ENCODE peak calls at places on chromosomes 13 and 19, in five cellular contexts. One of them, this sample, is unnamed.

GRCh38 chr19:16224266-16225045 is 26.7 kb downstream of the AP1M1 start:
- DNase-seq in KBM-7: no peak
- DNase-seq in activated gamma-delta T cell treated with Interleukin-2 at 50 U/mL for 16 hours: no peak
- DNase-seq in DMS79: no peak
- DNase-seq in activated CD8-positive, alpha-beta T cell treated with anti-CD3 and anti-CD28 coated beads for 36 hours: no peak
- DNase-seq in this sample: no peak

GRCh38 chr13:99501952-99502310 is 659 bp downstream of the TM9SF2 start:
- DNase-seq in KBM-7: peak
- DNase-seq in activated gamma-delta T cell treated with Interleukin-2 at 50 U/mL for 16 hours: no peak
- DNase-seq in DMS79: no peak
- DNase-seq in activated CD8-positive, alpha-beta T cell treated with anti-CD3 and anti-CD28 coated beads for 36 hours: peak
- DNase-seq in this sample: no peak

GRCh38 chr19:40443930-40444180 is 280 bp downstream of the SERTAD3 start:
- DNase-seq in KBM-7: no peak
- DNase-seq in activated gamma-delta T cell treated with Interleukin-2 at 50 U/mL for 16 hours: no peak
- DNase-seq in DMS79: no peak
- DNase-seq in activated CD8-positive, alpha-beta T cell treated with anti-CD3 and anti-CD28 coated beads for 36 hours: no peak
- DNase-seq in this sample: no peak

GRCh38 chr19:54481326-54481930 is 8.3 kb upstream of the CDC42EP5 start:
- DNase-seq in KBM-7: peak
- DNase-seq in activated gamma-delta T cell treated with Interleukin-2 at 50 U/mL for 16 hours: no peak
- DNase-seq in DMS79: peak
- DNase-seq in activated CD8-positive, alpha-beta T cell treated with anti-CD3 and anti-CD28 coated beads for 36 hours: peak
- DNase-seq in this sample: no peak

GRCh38 chr13:27952931-27953670 is 16.0 kb downstream of the CDX2 start:
- DNase-seq in KBM-7: peak
- DNase-seq in activated gamma-delta T cell treated with Interleukin-2 at 50 U/mL for 16 hours: no peak
- DNase-seq in DMS79: no peak
- DNase-seq in activated CD8-positive, alpha-beta T cell treated with anti-CD3 and anti-CD28 coated beads for 36 hours: peak
- DNase-seq in this sample: no peak

GRCh38 chr13:113935523-113935922 is 38.4 kb downstream of the C13orf46 start:
- DNase-seq in KBM-7: no peak
- DNase-seq in activated gamma-delta T cell treated with Interleukin-2 at 50 U/mL for 16 hours: no peak
- DNase-seq in DMS79: no peak
- DNase-seq in activated CD8-positive, alpha-beta T cell treated with anti-CD3 and anti-CD28 coated beads for 36 hours: no peak
- DNase-seq in this sample: no peak

GRCh38 chr19:5951338-5951861 is 26.5 kb downstream of the RANBP3 start:
- DNase-seq in KBM-7: no peak
- DNase-seq in activated gamma-delta T cell treated with Interleukin-2 at 50 U/mL for 16 hours: no peak
- DNase-seq in DMS79: no peak
- DNase-seq in activated CD8-positive, alpha-beta T cell treated with anti-CD3 and anti-CD28 coated beads for 36 hours: no peak
- DNase-seq in this sample: no peak

GRCh38 chr19:10797078-10797477 is 38.9 kb downstream of the TMED1 start:
- DNase-seq in KBM-7: no peak
- DNase-seq in activated gamma-delta T cell treated with Interleukin-2 at 50 U/mL for 16 hours: peak
- DNase-seq in DMS79: no peak
- DNase-seq in activated CD8-positive, alpha-beta T cell treated with anti-CD3 and anti-CD28 coated beads for 36 hours: peak
- DNase-seq in this sample: no peak

GRCh38 chr13:102141625-102142472 is 260.0 kb downstream of the FGF14 start:
- DNase-seq in KBM-7: peak
- DNase-seq in activated gamma-delta T cell treated with Interleukin-2 at 50 U/mL for 16 hours: no peak
- DNase-seq in DMS79: no peak
- DNase-seq in activated CD8-positive, alpha-beta T cell treated with anti-CD3 and anti-CD28 coated beads for 36 hours: no peak
- DNase-seq in this sample: peak

GRCh38 chr13:36445806-36446423 is 13.6 kb downstream of the CCNA1 start:
- DNase-seq in KBM-7: no peak
- DNase-seq in activated gamma-delta T cell treated with Interleukin-2 at 50 U/mL for 16 hours: no peak
- DNase-seq in DMS79: no peak
- DNase-seq in activated CD8-positive, alpha-beta T cell treated with anti-CD3 and anti-CD28 coated beads for 36 hours: no peak
- DNase-seq in this sample: no peak

GRCh38 chr19:40033989-40034560 is 22.0 kb downstream of the ZNF780B start:
- DNase-seq in KBM-7: peak
- DNase-seq in activated gamma-delta T cell treated with Interleukin-2 at 50 U/mL for 16 hours: no peak
- DNase-seq in DMS79: no peak
- DNase-seq in activated CD8-positive, alpha-beta T cell treated with anti-CD3 and anti-CD28 coated beads for 36 hours: no peak
- DNase-seq in this sample: no peak

GRCh38 chr19:48717059-48717395 is 2.5 kb downstream of the MAMSTR start:
- DNase-seq in KBM-7: no peak
- DNase-seq in activated gamma-delta T cell treated with Interleukin-2 at 50 U/mL for 16 hours: no peak
- DNase-seq in DMS79: no peak
- DNase-seq in activated CD8-positive, alpha-beta T cell treated with anti-CD3 and anti-CD28 coated beads for 36 hours: no peak
- DNase-seq in this sample: no peak

GRCh38 chr13:42355118-42355840 is 83.3 kb downstream of the AKAP11 start:
- DNase-seq in KBM-7: no peak
- DNase-seq in activated gamma-delta T cell treated with Interleukin-2 at 50 U/mL for 16 hours: peak
- DNase-seq in DMS79: no peak
- DNase-seq in activated CD8-positive, alpha-beta T cell treated with anti-CD3 and anti-CD28 coated beads for 36 hours: peak
- DNase-seq in this sample: no peak

GRCh38 chr19:2540646-2541454 is 64.9 kb downstream of the GADD45B start:
- DNase-seq in KBM-7: no peak
- DNase-seq in activated gamma-delta T cell treated with Interleukin-2 at 50 U/mL for 16 hours: no peak
- DNase-seq in DMS79: no peak
- DNase-seq in activated CD8-positive, alpha-beta T cell treated with anti-CD3 and anti-CD28 coated beads for 36 hours: no peak
- DNase-seq in this sample: peak

GRCh38 chr13:109996404-109996960 is 210.1 kb upstream of the IRS2 start:
- DNase-seq in KBM-7: no peak
- DNase-seq in activated gamma-delta T cell treated with Interleukin-2 at 50 U/mL for 16 hours: no peak
- DNase-seq in DMS79: no peak
- DNase-seq in activated CD8-positive, alpha-beta T cell treated with anti-CD3 and anti-CD28 coated beads for 36 hours: no peak
- DNase-seq in this sample: no peak

GRCh38 chr19:50273821-50274220 is 55.4 kb downstream of the KCNC3 start:
- DNase-seq in KBM-7: no peak
- DNase-seq in activated gamma-delta T cell treated with Interleukin-2 at 50 U/mL for 16 hours: no peak
- DNase-seq in DMS79: no peak
- DNase-seq in activated CD8-positive, alpha-beta T cell treated with anti-CD3 and anti-CD28 coated beads for 36 hours: no peak
- DNase-seq in this sample: no peak

GRCh38 chr19:38394488-38394887 is 6.0 kb downstream of the SPRED3 start:
- DNase-seq in KBM-7: no peak
- DNase-seq in activated gamma-delta T cell treated with Interleukin-2 at 50 U/mL for 16 hours: peak
- DNase-seq in DMS79: no peak
- DNase-seq in activated CD8-positive, alpha-beta T cell treated with anti-CD3 and anti-CD28 coated beads for 36 hours: peak
- DNase-seq in this sample: no peak

GRCh38 chr13:37442996-37443395 is 155.6 kb downstream of the POSTN start:
- DNase-seq in KBM-7: no peak
- DNase-seq in activated gamma-delta T cell treated with Interleukin-2 at 50 U/mL for 16 hours: no peak
- DNase-seq in DMS79: no peak
- DNase-seq in activated CD8-positive, alpha-beta T cell treated with anti-CD3 and anti-CD28 coated beads for 36 hours: no peak
- DNase-seq in this sample: no peak

GRCh38 chr13:51589793-51590192 is 5.5 kb downstream of the WDFY2 start:
- DNase-seq in KBM-7: no peak
- DNase-seq in activated gamma-delta T cell treated with Interleukin-2 at 50 U/mL for 16 hours: no peak
- DNase-seq in DMS79: no peak
- DNase-seq in activated CD8-positive, alpha-beta T cell treated with anti-CD3 and anti-CD28 coated beads for 36 hours: no peak
- DNase-seq in this sample: no peak

GRCh38 chr19:8334458-8335342 is 8.4 kb downstream of the KANK3 start:
- DNase-seq in KBM-7: no peak
- DNase-seq in activated gamma-delta T cell treated with Interleukin-2 at 50 U/mL for 16 hours: no peak
- DNase-seq in DMS79: peak
- DNase-seq in activated CD8-positive, alpha-beta T cell treated with anti-CD3 and anti-CD28 coated beads for 36 hours: peak
- DNase-seq in this sample: no peak

GRCh38 chr19:49421039-49421877 is 2.0 kb downstream of the PTH2 start:
- DNase-seq in KBM-7: peak
- DNase-seq in activated gamma-delta T cell treated with Interleukin-2 at 50 U/mL for 16 hours: no peak
- DNase-seq in DMS79: peak
- DNase-seq in activated CD8-positive, alpha-beta T cell treated with anti-CD3 and anti-CD28 coated beads for 36 hours: peak
- DNase-seq in this sample: no peak

GRCh38 chr19:3471954-3472655 is 8.2 kb downstream of the SMIM24 start:
- DNase-seq in KBM-7: peak
- DNase-seq in activated gamma-delta T cell treated with Interleukin-2 at 50 U/mL for 16 hours: peak
- DNase-seq in DMS79: no peak
- DNase-seq in activated CD8-positive, alpha-beta T cell treated with anti-CD3 and anti-CD28 coated beads for 36 hours: peak
- DNase-seq in this sample: no peak

GRCh38 chr19:934865-935422 is 9.1 kb downstream of the ARID3A start:
- DNase-seq in KBM-7: no peak
- DNase-seq in activated gamma-delta T cell treated with Interleukin-2 at 50 U/mL for 16 hours: no peak
- DNase-seq in DMS79: no peak
- DNase-seq in activated CD8-positive, alpha-beta T cell treated with anti-CD3 and anti-CD28 coated beads for 36 hours: no peak
- DNase-seq in this sample: no peak

GRCh38 chr13:33205804-33206221 is 79.7 kb downstream of the STARD13 start:
- DNase-seq in KBM-7: peak
- DNase-seq in activated gamma-delta T cell treated with Interleukin-2 at 50 U/mL for 16 hours: no peak
- DNase-seq in DMS79: no peak
- DNase-seq in activated CD8-positive, alpha-beta T cell treated with anti-CD3 and anti-CD28 coated beads for 36 hours: no peak
- DNase-seq in this sample: no peak

GRCh38 chr13:72536668-72537399 is 190.6 kb downstream of the MZT1 start:
- DNase-seq in KBM-7: no peak
- DNase-seq in activated gamma-delta T cell treated with Interleukin-2 at 50 U/mL for 16 hours: no peak
- DNase-seq in DMS79: peak
- DNase-seq in activated CD8-positive, alpha-beta T cell treated with anti-CD3 and anti-CD28 coated beads for 36 hours: no peak
- DNase-seq in this sample: no peak

GRCh38 chr19:33240181-33240771 is 14.6 kb upstream of the SLC7A10 start:
- DNase-seq in KBM-7: no peak
- DNase-seq in activated gamma-delta T cell treated with Interleukin-2 at 50 U/mL for 16 hours: no peak
- DNase-seq in DMS79: no peak
- DNase-seq in activated CD8-positive, alpha-beta T cell treated with anti-CD3 and anti-CD28 coated beads for 36 hours: no peak
- DNase-seq in this sample: no peak

GRCh38 chr19:13102666-13103584 is at the start of gene LYL1:
- DNase-seq in KBM-7: peak
- DNase-seq in activated gamma-delta T cell treated with Interleukin-2 at 50 U/mL for 16 hours: no peak
- DNase-seq in DMS79: no peak
- DNase-seq in activated CD8-positive, alpha-beta T cell treated with anti-CD3 and anti-CD28 coated beads for 36 hours: peak
- DNase-seq in this sample: no peak

GRCh38 chr13:37175996-37176395 is 70.5 kb upstream of the CSNK1A1L start:
- DNase-seq in KBM-7: no peak
- DNase-seq in activated gamma-delta T cell treated with Interleukin-2 at 50 U/mL for 16 hours: no peak
- DNase-seq in DMS79: no peak
- DNase-seq in activated CD8-positive, alpha-beta T cell treated with anti-CD3 and anti-CD28 coated beads for 36 hours: no peak
- DNase-seq in this sample: peak

GRCh38 chr19:49911381-49912145 is 14.9 kb upstream of the IL4I1 start:
- DNase-seq in KBM-7: peak
- DNase-seq in activated gamma-delta T cell treated with Interleukin-2 at 50 U/mL for 16 hours: no peak
- DNase-seq in DMS79: no peak
- DNase-seq in activated CD8-positive, alpha-beta T cell treated with anti-CD3 and anti-CD28 coated beads for 36 hours: peak
- DNase-seq in this sample: no peak

GRCh38 chr19:10270180-10270615 is 722 bp upstream of the ICAM1 start:
- DNase-seq in KBM-7: peak
- DNase-seq in activated gamma-delta T cell treated with Interleukin-2 at 50 U/mL for 16 hours: peak
- DNase-seq in DMS79: no peak
- DNase-seq in activated CD8-positive, alpha-beta T cell treated with anti-CD3 and anti-CD28 coated beads for 36 hours: peak
- DNase-seq in this sample: no peak

GRCh38 chr19:12954150-12954962 is 2.7 kb downstream of the GADD45GIP1 start:
- DNase-seq in KBM-7: no peak
- DNase-seq in activated gamma-delta T cell treated with Interleukin-2 at 50 U/mL for 16 hours: no peak
- DNase-seq in DMS79: no peak
- DNase-seq in activated CD8-positive, alpha-beta T cell treated with anti-CD3 and anti-CD28 coated beads for 36 hours: no peak
- DNase-seq in this sample: no peak

This sample was measured in astrocyte of the cerebellum.